ENCODE peak calls at places on chromosomes 3 and 15, in ten cellular contexts. C is choroid plexus epithelial cell; L is body of pancreas; G is ovary; U is heart left ventricle; Q is CD4-positive, CD25-positive, alpha-beta regulatory T cell; F is esophagus squamous epithelium; B is PC-3; O is fibroblast of mammary gland; R is CD8-positive, alpha-beta T cell. N is an unnamed sample.

GRCh38 chr3:83868909-83869567 is 1089.8 kb upstream of the CADM2 start:
- DNase-seq in C (no peak), L (no peak), G (no peak), U (no peak), Q (no peak), F (no peak), B (no peak), O (no peak), R (no peak), N (no peak)

GRCh38 chr15:100771745-100772144 is 107.9 kb upstream of the ALDH1A3 start:
- DNase-seq in C (no peak), L (no peak), G (no peak), U (no peak), Q (no peak), F (no peak), B (no peak), O (no peak), R (no peak), N (peak)

GRCh38 chr3:148648685-148649352 is 48.9 kb upstream of the AGTR1 start:
- DNase-seq in C (peak), L (no peak), G (no peak), U (no peak), Q (no peak), F (no peak), B (no peak), O (peak), R (no peak), N (no peak)

GRCh38 chr15:48720646-48721045 is 75.1 kb upstream of the FBN1 start:
- DNase-seq in C (peak), L (no peak), G (no peak), U (no peak), Q (no peak), F (no peak), B (no peak), O (peak), R (no peak), N (no peak)

GRCh38 chr15:29776859-29777258 is 45.4 kb downstream of the TJP1 start:
- DNase-seq in C (no peak), L (no peak), G (no peak), U (no peak), Q (no peak), F (no peak), B (no peak), O (no peak), R (no peak), N (no peak)

GRCh38 chr3:124887177-124887995 is at the start of gene ITGB5:
- DNase-seq in C (peak), L (peak), G (peak), U (peak), Q (no peak), F (no peak), B (peak), O (peak), R (peak), N (peak)

GRCh38 chr3:170429050-170429449 is 10.4 kb downstream of the CLDN11 start:
- DNase-seq in C (peak), L (no peak), G (no peak), U (no peak), Q (no peak), F (no peak), B (no peak), O (no peak), R (no peak), N (no peak)

GRCh38 chr3:4721511-4721911 is 228.4 kb downstream of the ITPR1 start:
- DNase-seq in C (peak), L (no peak), G (no peak), U (no peak), Q (no peak), F (no peak), B (peak), O (peak), R (no peak), N (no peak)

GRCh38 chr3:14016900-14017475 is 107.7 kb downstream of the CHCHD4 start:
- DNase-seq in C (no peak), L (no peak), G (no peak), U (no peak), Q (no peak), F (no peak), B (peak), O (no peak), R (no peak), N (no peak)

GRCh38 chr3:50430950-50431435 is 71.7 kb upstream of the TMEM115 start:
- DNase-seq in C (no peak), L (no peak), G (no peak), U (no peak), Q (no peak), F (no peak), B (no peak), O (no peak), R (no peak), N (no peak)

GRCh38 chr3:142489572-142490323 is 41.9 kb upstream of the XRN1 start:
- DNase-seq in C (no peak), L (no peak), G (no peak), U (no peak), Q (no peak), F (no peak), B (peak), O (peak), R (no peak), N (no peak)

GRCh38 chr3:50298836-50299637 is at the start of the genes HYAL3 and NAA80:
- DNase-seq in C (peak), L (peak), G (peak), U (peak), Q (peak), F (peak), B (peak), O (peak), R (peak), N (peak)

GRCh38 chr3:88219138-88219792 is 69.5 kb downstream of the C3orf38 start:
- DNase-seq in C (peak), L (peak), G (no peak), U (peak), Q (no peak), F (no peak), B (peak), O (peak), R (no peak), N (peak)

GRCh38 chr3:57545636-57546268 is 1.6 kb upstream of the DNAH12 start:
- DNase-seq in C (no peak), L (no peak), G (peak), U (peak), Q (no peak), F (no peak), B (no peak), O (peak), R (no peak), N (peak)

GRCh38 chr15:36818260-36818659 is 238.8 kb downstream of the CDIN1 start:
- DNase-seq in C (no peak), L (no peak), G (no peak), U (no peak), Q (no peak), F (no peak), B (no peak), O (no peak), R (no peak), N (peak)

GRCh38 chr3:147400111-147400510 is 6.2 kb downstream of the ZIC4 start:
- DNase-seq in C (peak), L (no peak), G (no peak), U (no peak), Q (no peak), F (no peak), B (no peak), O (no peak), R (no peak), N (no peak)

GRCh38 chr15:86743283-86743903 is 663.7 kb downstream of the AGBL1 start:
- DNase-seq in C (no peak), L (peak), G (no peak), U (no peak), Q (peak), F (no peak), B (peak), O (peak), R (peak), N (peak)

GRCh38 chr15:36612063-36612788 is 32.8 kb downstream of the CDIN1 start:
- DNase-seq in C (peak), L (no peak), G (no peak), U (no peak), Q (no peak), F (no peak), B (peak), O (peak), R (no peak), N (no peak)

GRCh38 chr15:37031198-37031597 is 69.2 kb downstream of the MEIS2 start:
- DNase-seq in C (peak), L (no peak), G (no peak), U (no peak), Q (no peak), F (no peak), B (peak), O (peak), R (no peak), N (no peak)

DNA sequence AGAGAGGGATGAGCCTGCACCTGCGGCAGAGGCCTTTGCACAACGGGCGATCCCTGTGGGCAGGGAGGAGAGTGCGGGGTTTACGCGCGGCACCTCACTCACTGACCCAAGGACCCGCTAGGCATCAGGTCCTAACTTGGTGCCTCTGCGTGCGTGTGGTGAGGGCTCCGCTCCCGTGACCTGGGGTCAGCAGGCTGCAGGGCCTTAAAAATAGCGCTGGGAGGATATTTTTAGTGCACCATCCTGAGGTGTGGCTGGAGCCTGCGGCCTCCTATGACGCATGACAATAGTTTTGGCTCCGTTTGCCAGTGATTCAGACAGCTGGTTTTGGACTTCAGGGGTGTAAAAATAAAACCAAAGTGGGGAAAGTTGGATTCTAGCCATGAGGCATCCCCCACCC is 139.0 kb downstream of the FAM43A start:
- DNase-seq in C (peak), L (no peak), G (no peak), U (peak), Q (no peak), F (no peak), B (peak), O (peak), R (no peak), N (no peak)
- H3K4me3 ChIP-seq in C (no peak), L (no peak), G (no peak), U (no peak), Q (no peak), F (no peak), B (no peak), O (no peak), R (no peak), N (no peak)

GRCh38 chr3:23760871-23761373 is 44.8 kb upstream of the UBE2E1 start:
- DNase-seq in C (no peak), L (no peak), G (no peak), U (no peak), Q (no peak), F (no peak), B (no peak), O (no peak), R (no peak), N (no peak)

GRCh38 chr3:23761440-23761896 is 44.3 kb upstream of the UBE2E1 start:
- DNase-seq in C (peak), L (no peak), G (no peak), U (no peak), Q (no peak), F (no peak), B (peak), O (peak), R (no peak), N (no peak)

GRCh38 chr3:23763040-23763477 is 42.7 kb upstream of the UBE2E1 start:
- DNase-seq in C (peak), L (no peak), G (peak), U (peak), Q (no peak), F (no peak), B (no peak), O (peak), R (no peak), N (peak)

GRCh38 chr3:23764407-23764806 is 41.3 kb upstream of the UBE2E1 start:
- DNase-seq in C (no peak), L (no peak), G (no peak), U (no peak), Q (no peak), F (no peak), B (no peak), O (no peak), R (no peak), N (no peak)

DNA sequence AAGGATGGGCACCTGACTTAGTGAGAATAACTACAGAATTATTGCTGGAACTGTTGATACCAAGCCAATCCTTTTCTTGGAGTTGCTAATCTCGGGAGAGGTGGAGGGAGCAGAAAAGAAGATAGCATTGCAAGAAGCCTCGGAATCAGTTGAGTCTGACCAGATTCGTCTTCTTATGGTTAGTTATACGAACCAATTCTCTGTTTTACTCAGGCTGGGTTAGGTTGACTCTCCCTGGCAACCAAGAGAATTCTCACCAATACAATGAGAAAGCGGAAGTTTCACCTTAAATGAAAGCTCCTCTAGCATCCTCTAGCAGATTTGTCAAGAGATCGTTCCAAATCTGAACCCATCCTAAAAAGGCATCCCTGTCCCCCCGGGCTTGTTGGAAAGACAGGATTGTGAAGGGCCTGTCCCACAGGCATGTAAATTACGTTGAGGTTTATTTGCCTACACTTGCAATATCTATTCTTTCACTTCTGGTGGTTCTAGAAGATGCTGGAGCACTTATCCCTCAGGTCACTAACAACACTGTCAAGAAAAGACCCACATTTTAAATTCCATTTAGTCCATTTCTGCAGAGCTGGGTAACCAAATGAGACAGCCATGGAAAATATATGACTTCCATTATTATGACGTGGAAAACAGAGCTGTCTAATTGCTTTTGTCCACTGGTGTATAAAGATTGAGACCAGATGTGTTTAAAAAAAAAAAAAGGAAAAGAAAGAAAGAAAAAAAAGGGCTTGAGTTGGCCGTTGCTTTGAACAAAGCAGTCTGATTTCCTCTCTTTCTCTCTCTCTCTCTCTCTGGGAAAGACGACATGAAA is 43.3 kb upstream of the UBE2E1 start:
- DNase-seq in C (no peak), L (no peak), G (no peak), U (no peak), Q (no peak), F (no peak), B (no peak), O (peak), R (no peak), N (no peak)
- H3K4me3 ChIP-seq in C (peak), L (no peak), G (peak), U (peak), Q (peak), F (peak), B (no peak), O (peak), R (no peak), N (peak)

DNA sequence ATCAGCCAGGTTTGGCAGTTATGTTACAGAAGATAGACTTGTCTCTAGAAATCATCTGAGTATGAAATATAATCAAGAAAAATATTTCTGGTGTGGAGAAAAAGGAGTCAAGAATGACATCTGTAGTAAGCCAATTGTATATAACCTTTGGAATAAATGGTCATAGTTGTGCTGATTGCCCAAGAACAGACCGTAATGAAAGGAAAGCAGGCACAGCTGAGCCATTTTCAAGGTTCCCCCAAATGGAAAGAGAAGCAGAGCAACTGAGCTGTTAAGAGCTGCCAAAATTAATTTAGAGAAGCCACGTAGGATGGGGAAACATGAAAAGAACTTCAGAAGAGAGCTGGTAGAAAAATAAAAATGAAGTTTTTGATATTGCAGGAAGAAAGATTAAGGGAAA is 26.6 kb downstream of the GOLM2 start:
- DNase-seq in C (no peak), L (no peak), G (no peak), U (no peak), Q (no peak), F (no peak), B (no peak), O (no peak), R (no peak), N (no peak)
- H3K4me3 ChIP-seq in C (no peak), L (no peak), G (no peak), U (no peak), Q (no peak), F (no peak), B (no peak), O (no peak), R (no peak), N (no peak)

GRCh38 chr3:31532587-31533168 is at the start of gene STT3B:
- DNase-seq in C (peak), L (peak), G (no peak), U (peak), Q (peak), F (peak), B (peak), O (peak), R (peak), N (no peak)

GRCh38 chr3:31539275-31539674 is 6.5 kb downstream of the STT3B start:
- DNase-seq in C (no peak), L (no peak), G (no peak), U (no peak), Q (no peak), F (no peak), B (no peak), O (no peak), R (no peak), N (no peak)

GRCh38 chr3:31534036-31534435 is 1.3 kb downstream of the STT3B start:
- DNase-seq in C (peak), L (no peak), G (no peak), U (no peak), Q (no peak), F (no peak), B (peak), O (no peak), R (no peak), N (no peak)

GRCh38 chr3:31533169-31533870 is 595 bp downstream of the STT3B start:
- DNase-seq in C (peak), L (peak), G (peak), U (peak), Q (peak), F (no peak), B (peak), O (no peak), R (peak), N (peak)

DNA sequence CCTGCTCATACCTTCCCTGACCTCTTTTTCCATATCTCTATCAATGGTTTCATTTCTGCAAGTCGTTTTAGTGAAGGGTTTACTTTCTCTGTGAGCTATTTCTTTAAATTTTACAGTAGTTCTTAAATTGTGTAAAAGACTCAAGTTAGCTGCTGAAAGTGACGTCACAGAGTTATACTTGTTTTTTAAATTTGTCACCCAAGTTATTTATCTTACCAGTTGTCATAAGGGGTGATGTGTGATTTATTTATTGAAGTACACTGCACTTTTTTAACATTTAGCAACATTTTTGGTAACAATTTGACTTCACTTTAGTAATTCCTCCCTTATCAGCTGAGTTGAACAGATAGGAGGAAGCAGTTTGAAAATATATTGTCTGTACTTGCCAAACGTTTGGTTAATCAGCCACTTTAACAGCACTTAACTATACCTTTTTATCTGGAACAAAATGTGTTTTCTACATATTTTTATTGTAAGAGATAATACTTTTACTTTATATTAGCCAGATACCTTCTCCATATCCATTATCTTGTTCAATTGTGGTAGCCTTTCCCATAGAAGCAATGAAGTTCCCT is 3.8 kb downstream of the STT3B start:
- DNase-seq in C (no peak), L (no peak), G (no peak), U (no peak), Q (no peak), F (no peak), B (no peak), O (no peak), R (no peak), N (no peak)
- H3K4me3 ChIP-seq in C (no peak), L (no peak), G (peak), U (peak), Q (peak), F (no peak), B (peak), O (no peak), R (peak), N (no peak)

GRCh38 chr3:156421534-156421933 is 133.4 kb downstream of the SSR3 start:
- DNase-seq in C (no peak), L (no peak), G (no peak), U (no peak), Q (no peak), F (no peak), B (no peak), O (no peak), R (no peak), N (no peak)
- H3K4me3 ChIP-seq in C (no peak), L (no peak), G (no peak), U (no peak), Q (no peak), F (no peak), B (no peak), O (no peak), R (no peak), N (no peak)

GRCh38 chr3:27722957-27723802 is 1.1 kb upstream of the EOMES start:
- DNase-seq in C (no peak), L (no peak), G (no peak), U (no peak), Q (no peak), F (no peak), B (no peak), O (no peak), R (no peak), N (no peak)
- H3K4me3 ChIP-seq in C (no peak), L (no peak), G (no peak), U (peak), Q (peak), F (no peak), B (no peak), O (no peak), R (peak), N (peak)

GRCh38 chr3:107465064-107465631 is 57.6 kb upstream of the BBX start:
- DNase-seq in C (no peak), L (no peak), G (no peak), U (no peak), Q (no peak), F (no peak), B (no peak), O (no peak), R (no peak), N (no peak)

GRCh38 chr3:107464037-107464436 is 58.7 kb upstream of the BBX start:
- DNase-seq in C (no peak), L (no peak), G (no peak), U (no peak), Q (no peak), F (no peak), B (no peak), O (no peak), R (no peak), N (no peak)

GRCh38 chr3:107468782-107469181 is 54.0 kb upstream of the BBX start:
- DNase-seq in C (no peak), L (no peak), G (no peak), U (no peak), Q (no peak), F (no peak), B (no peak), O (no peak), R (no peak), N (no peak)
- H3K4me3 ChIP-seq in C (no peak), L (no peak), G (no peak), U (no peak), Q (no peak), F (no peak), B (no peak), O (no peak), R (no peak), N (no peak)

DNA sequence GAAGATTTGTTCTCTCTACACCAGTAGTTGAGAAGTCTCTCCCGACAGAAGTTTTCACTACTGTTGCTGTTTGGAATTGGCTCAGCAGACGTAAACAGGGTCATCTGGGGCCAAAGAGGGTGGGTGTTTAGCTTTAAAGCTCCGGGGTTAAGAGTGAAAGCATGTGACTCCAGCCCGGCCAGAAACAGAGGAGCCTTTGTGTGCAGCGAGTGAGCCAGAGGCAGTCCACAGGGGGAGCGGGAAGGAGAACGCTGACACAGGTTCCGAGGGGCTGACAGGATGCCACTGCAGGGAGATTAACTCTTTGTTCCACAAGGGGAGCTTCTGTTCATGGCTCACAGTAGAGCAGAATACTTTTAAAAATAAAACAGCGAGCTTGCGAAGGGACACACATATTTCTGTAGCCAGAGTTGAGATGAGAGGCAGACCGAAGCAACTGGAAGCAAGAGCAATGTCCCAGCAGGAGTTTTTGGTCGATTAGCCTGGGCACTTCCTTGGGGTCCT is 26.9 kb downstream of the BMF start:
- DNase-seq in C (peak), L (peak), G (peak), U (peak), Q (no peak), F (no peak), B (peak), O (peak), R (no peak), N (peak)
- H3K4me3 ChIP-seq in C (peak), L (no peak), G (peak), U (peak), Q (no peak), F (peak), B (peak), O (peak), R (no peak), N (peak)

GRCh38 chr15:72796210-72796514 is 12.6 kb upstream of the ADPGK start:
- DNase-seq in C (no peak), L (no peak), G (no peak), U (no peak), Q (no peak), F (no peak), B (peak), O (peak), R (no peak), N (no peak)
- H3K4me3 ChIP-seq in C (no peak), L (no peak), G (peak), U (peak), Q (no peak), F (peak), B (peak), O (no peak), R (no peak), N (peak)

N was measured in testis.